ENCODE peak calls at places on chromosomes 7 and 10, in eight cellular contexts. E is esophagus squamous epithelium, B is lower lobe of right lung, N is mammary epithelial cell, G is sigmoid colon, W is colonic mucosa, T is lung, V is mesenchymal stem cell. J is an unnamed sample. For H3K4me1, the result is how much of the 10 kb centered on the place peaks cover.

GRCh38 chr10:4447977-4448376 is 378.0 kb upstream of the AKR1E2 start:
- DNase-seq in E (no peak), B (no peak), N (no peak), G (no peak), W (no peak), T (no peak), V (no peak), J (no peak)

GRCh38 chr7:37039131-37039719 is 314.9 kb upstream of the AOAH start:
- DNase-seq in E (no peak), B (no peak), N (no peak), G (no peak), W (no peak), T (no peak), V (no peak), J (no peak)

GRCh38 chr10:5461914-5462840 is 37.2 kb downstream of the CALML5 start:
- DNase-seq in E (no peak), B (no peak), N (peak), G (no peak), W (peak), T (no peak), V (no peak), J (no peak)

GRCh38 chr10:80429521-80429966 is 21.2 kb downstream of the PRXL2A start:
- DNase-seq in E (no peak), B (peak), N (peak), G (no peak), W (peak), T (peak), V (no peak), J (peak)

GRCh38 chr10:131961047-131961776 is 20.5 kb downstream of the BNIP3 start:
- DNase-seq in E (no peak), B (no peak), N (no peak), G (peak), W (no peak), T (no peak), V (no peak), J (peak)

GRCh38 chr10:98664329-98665042 is 217.8 kb upstream of the HPS1 start:
- DNase-seq in E (no peak), B (no peak), N (peak), G (no peak), W (peak), T (no peak), V (no peak), J (no peak)

GRCh38 chr7:20440472-20441105 is 109.9 kb downstream of the ITGB8 start:
- DNase-seq in E (no peak), B (no peak), N (no peak), G (no peak), W (peak), T (no peak), V (peak), J (no peak)

GRCh38 chr7:149147730-149148653 is 739 bp downstream of the ZNF398 start:
- DNase-seq in E (no peak), B (peak), N (peak), G (peak), W (peak), T (peak), V (peak), J (peak)

GRCh38 chr10:69458426-69459100 is 7.3 kb downstream of the TSPAN15 start:
- DNase-seq in E (no peak), B (peak), N (no peak), G (peak), W (peak), T (no peak), V (no peak), J (peak)

GRCh38 chr10:34656676-34657075 is 158.4 kb downstream of the PARD3 start:
- DNase-seq in E (no peak), B (no peak), N (no peak), G (no peak), W (no peak), T (no peak), V (peak), J (no peak)

GRCh38 chr7:131302876-131303707 is 24.6 kb upstream of the MKLN1 start:
- DNase-seq in E (no peak), B (no peak), N (peak), G (no peak), W (peak), T (peak), V (peak), J (no peak)

GRCh38 chr10:23070819-23071218 is 24.6 kb upstream of the MSRB2 start:
- DNase-seq in E (no peak), B (no peak), N (no peak), G (no peak), W (no peak), T (no peak), V (no peak), J (no peak)

GRCh38 chr10:102419561-102420442 is 834 bp upstream of the FBXL15 start:
- DNase-seq in E (no peak), B (no peak), N (no peak), G (no peak), W (peak), T (no peak), V (peak), J (peak)

GRCh38 chr7:114530074-114530611 is 115.5 kb downstream of the FOXP2 start:
- DNase-seq in E (no peak), B (no peak), N (no peak), G (no peak), W (no peak), T (no peak), V (peak), J (no peak)

GRCh38 chr10:43305881-43306280 is 39.0 kb upstream of the RASGEF1A start:
- DNase-seq in E (no peak), B (no peak), N (peak), G (no peak), W (no peak), T (no peak), V (peak), J (no peak)

GRCh38 chr10:43785252-43785651 is 136.6 kb upstream of the ZNF32 start:
- DNase-seq in E (no peak), B (no peak), N (no peak), G (no peak), W (no peak), T (no peak), V (no peak), J (no peak)

DNA sequence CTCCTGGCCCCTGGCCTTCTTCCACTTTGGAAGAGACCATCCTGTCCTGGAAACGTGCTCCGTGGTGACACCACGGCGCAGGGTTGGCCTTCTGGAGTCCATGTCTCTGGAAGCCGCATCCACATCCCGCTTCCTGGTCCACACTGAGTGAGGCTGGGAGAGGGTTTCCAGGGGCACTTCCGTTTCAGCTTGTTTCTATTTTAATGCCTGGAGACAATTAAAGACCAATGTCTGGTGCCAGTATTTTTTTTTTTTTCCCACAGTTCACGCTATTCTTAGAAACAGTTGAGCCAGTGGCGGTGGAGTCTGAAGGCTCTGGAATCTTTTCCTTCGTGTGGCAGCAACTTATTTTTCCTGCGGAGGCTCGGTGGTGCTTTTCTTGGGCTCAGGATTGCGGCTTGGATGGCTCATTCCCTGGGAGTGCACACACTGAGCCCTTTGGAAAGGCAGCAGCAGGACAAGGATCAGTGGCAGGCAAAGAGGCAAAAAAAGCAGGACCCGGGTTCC is 202.6 kb downstream of the BAMBI start:
- DNase-seq in E (no peak), B (no peak), N (no peak), G (no peak), W (no peak), T (no peak), V (peak), J (no peak)
- H3K27ac ChIP-seq in E (no peak), B (peak), N (no peak), G (no peak), W (no peak), T (peak), V (no peak), J (no peak)

GRCh38 chr7:95622001-95622549 is 25.8 kb upstream of the PDK4 start:
- DNase-seq in E (no peak), B (no peak), N (no peak), G (no peak), W (no peak), T (no peak), V (no peak), J (no peak)
- H3K4me1 ChIP-seq in E (under half), B (under half), N (under half), G (under half), W (under half), T (under half), V (under half), J (under half)

GRCh38 chr7:134993877-134994456 is 7.7 kb downstream of the AGBL3 start:
- DNase-seq in E (no peak), B (no peak), N (no peak), G (no peak), W (no peak), T (no peak), V (no peak), J (no peak)

GRCh38 chr7:134995239-134996096 is 9.2 kb downstream of the AGBL3 start:
- DNase-seq in E (no peak), B (no peak), N (no peak), G (no peak), W (no peak), T (no peak), V (peak), J (no peak)

GRCh38 chr7:134999136-134999535 is 12.8 kb downstream of the AGBL3 start:
- DNase-seq in E (no peak), B (no peak), N (no peak), G (no peak), W (no peak), T (no peak), V (no peak), J (no peak)

GRCh38 chr7:134996097-134996550 is 9.8 kb downstream of the AGBL3 start:
- DNase-seq in E (no peak), B (no peak), N (no peak), G (no peak), W (no peak), T (no peak), V (peak), J (no peak)

DNA sequence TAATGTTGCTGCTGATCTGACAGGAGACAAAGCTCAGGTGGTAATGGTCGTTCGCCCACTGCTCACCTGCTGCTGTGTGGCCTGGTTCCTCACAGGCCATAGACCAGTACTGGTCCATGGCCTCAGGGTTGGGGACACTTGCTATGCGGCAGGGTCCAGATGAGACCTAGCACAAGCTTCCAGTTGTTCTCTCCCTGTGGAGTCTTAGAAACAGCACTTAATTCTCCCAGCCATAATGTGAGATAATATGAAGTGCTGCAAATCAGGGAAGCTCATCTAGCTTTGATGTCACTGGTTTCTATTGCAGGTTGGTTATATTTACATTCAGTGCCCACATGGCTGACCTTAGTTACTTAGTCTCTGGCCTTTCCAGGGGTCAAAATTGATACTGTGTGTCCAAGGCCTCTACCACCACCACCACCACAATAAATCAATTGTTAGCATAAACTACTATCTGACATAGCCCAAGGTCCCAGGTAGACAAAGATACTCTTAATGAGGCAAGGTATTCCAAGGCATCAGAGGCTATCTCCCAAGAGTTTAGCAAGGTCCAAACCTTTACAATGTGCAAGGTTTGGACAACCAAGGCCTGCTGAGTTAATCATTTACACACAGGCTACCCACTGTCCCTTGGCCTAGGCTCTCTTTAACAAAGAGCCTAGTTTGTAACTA is 11.0 kb downstream of the AGBL3 start:
- DNase-seq in E (no peak), B (no peak), N (no peak), G (no peak), W (no peak), T (no peak), V (no peak), J (no peak)
- H3K27ac ChIP-seq in E (no peak), B (no peak), N (no peak), G (no peak), W (no peak), T (no peak), V (no peak), J (no peak)

GRCh38 chr10:47307381-47307780 is 7.4 kb downstream of the GDF10 start:
- DNase-seq in E (no peak), B (no peak), N (no peak), G (no peak), W (no peak), T (no peak), V (no peak), J (no peak)
- H3K4me1 ChIP-seq in E (under half), B (under half), N (under half), G (under half), W (under half), T (under half), V (under half), J (under half)

DNA sequence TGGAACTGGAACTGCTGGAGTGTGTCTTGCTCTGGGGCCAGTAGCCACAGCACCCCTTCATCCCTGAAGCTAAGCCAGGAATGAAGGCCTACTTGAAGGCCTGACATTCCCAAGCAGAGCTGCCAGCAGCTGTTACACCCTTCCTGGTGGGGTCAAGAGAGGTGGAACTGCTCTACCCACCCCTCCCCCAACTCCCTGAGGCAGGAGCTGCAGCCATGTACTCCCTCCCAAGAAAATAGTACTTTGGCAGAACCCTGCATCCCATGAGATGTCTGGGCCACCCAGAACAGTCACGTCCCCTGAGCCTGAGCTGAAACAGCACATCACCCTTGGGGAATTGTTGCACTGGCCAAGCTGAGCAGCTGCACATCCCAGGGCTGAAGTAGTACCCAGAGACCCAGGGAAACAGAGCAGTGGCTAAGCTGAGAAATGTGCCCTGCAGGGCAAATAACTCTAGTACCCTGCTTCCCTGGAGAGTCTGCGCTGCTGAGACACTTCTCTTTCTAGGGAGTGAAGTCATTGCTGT is 63.4 kb upstream of the PLA2G12B start:
- DNase-seq in E (no peak), B (no peak), N (no peak), G (no peak), W (no peak), T (no peak), V (peak), J (no peak)
- H3K27ac ChIP-seq in E (no peak), B (no peak), N (no peak), G (no peak), W (no peak), T (no peak), V (no peak), J (no peak)

GRCh38 chr7:29231671-29232267 is 37.2 kb downstream of the CHN2 start:
- DNase-seq in E (no peak), B (no peak), N (no peak), G (no peak), W (no peak), T (no peak), V (no peak), J (no peak)
- H3K4me1 ChIP-seq in E (under half), B (under half), N (under half), G (under half), W (under half), T (under half), V (under half), J (under half)

GRCh38 chr7:50220280-50220679 is 84.2 kb upstream of the IKZF1 start:
- DNase-seq in E (no peak), B (no peak), N (no peak), G (no peak), W (no peak), T (no peak), V (no peak), J (no peak)
- H3K27ac ChIP-seq in E (no peak), B (no peak), N (no peak), G (no peak), W (no peak), T (no peak), V (no peak), J (no peak)

GRCh38 chr10:49185213-49185612 is 3.0 kb downstream of the TMEM273 start:
- DNase-seq in E (no peak), B (no peak), N (no peak), G (no peak), W (no peak), T (no peak), V (no peak), J (no peak)

GRCh38 chr10:49187044-49187484 is 1.1 kb downstream of the TMEM273 start:
- DNase-seq in E (no peak), B (no peak), N (no peak), G (no peak), W (peak), T (peak), V (no peak), J (peak)

GRCh38 chr10:49184642-49185111 is 3.5 kb downstream of the TMEM273 start:
- DNase-seq in E (no peak), B (no peak), N (no peak), G (no peak), W (peak), T (peak), V (no peak), J (no peak)

GRCh38 chr10:49187950-49188761 is at the start of gene TMEM273:
- DNase-seq in E (peak), B (peak), N (no peak), G (peak), W (peak), T (peak), V (no peak), J (peak)

GRCh38 chr10:49186613-49187012 is 1.6 kb downstream of the TMEM273 start:
- DNase-seq in E (no peak), B (no peak), N (no peak), G (no peak), W (no peak), T (no peak), V (no peak), J (no peak)
- H3K4me1 ChIP-seq in E (under half), B (half or more), N (under half), G (under half), W (under half), T (under half), V (under half), J (under half)